ENCODE peak calls at places on chromosomes 5 and 9, in five cellular contexts. Y is progenitor cell of endocrine pancreas, G is foreskin keratinocyte, S is HepG2, X is cardiac muscle cell. I is an unnamed sample.

GRCh38 chr9:114362394-114362793 is 25.4 kb downstream of the AKNA start:
- DNase-seq in Y (no peak), G (no peak), S (no peak), X (no peak), I (no peak)

GRCh38 chr9:129835860-129836223 is 584 bp downstream of the USP20 start:
- DNase-seq in Y (no peak), G (no peak), S (no peak), X (peak), I (no peak)

GRCh38 chr5:152349683-152350526 is 55.2 kb downstream of the NMUR2 start:
- DNase-seq in Y (peak), G (peak), S (peak), X (peak), I (peak)

GRCh38 chr9:26500471-26500870 is 392.1 kb downstream of the CAAP1 start:
- DNase-seq in Y (no peak), G (no peak), S (no peak), X (no peak), I (no peak)

GRCh38 chr5:140236896-140237598 is 62.1 kb downstream of the CYSTM1 start:
- DNase-seq in Y (no peak), G (peak), S (no peak), X (no peak), I (no peak)

GRCh38 chr5:9903806-9904205 is 273.7 kb upstream of the TAS2R1 start:
- DNase-seq in Y (no peak), G (no peak), S (no peak), X (no peak), I (no peak)

GRCh38 chr9:85743290-85744128 is 1.8 kb upstream of the AGTPBP1 start:
- DNase-seq in Y (no peak), G (peak), S (peak), X (no peak), I (no peak)

GRCh38 chr5:110377411-110378392 is 348.8 kb downstream of the TMEM232 start:
- DNase-seq in Y (no peak), G (peak), S (no peak), X (peak), I (no peak)

GRCh38 chr9:93920401-93920800 is 34.8 kb downstream of the BARX1 start:
- DNase-seq in Y (no peak), G (no peak), S (no peak), X (no peak), I (no peak)

GRCh38 chr9:134061688-134062371 is 6.0 kb downstream of the BRD3 start:
- DNase-seq in Y (no peak), G (no peak), S (no peak), X (no peak), I (no peak)

GRCh38 chr5:80933061-80933460 is 27.1 kb upstream of the RASGRF2 start:
- DNase-seq in Y (no peak), G (no peak), S (no peak), X (no peak), I (no peak)

DNA sequence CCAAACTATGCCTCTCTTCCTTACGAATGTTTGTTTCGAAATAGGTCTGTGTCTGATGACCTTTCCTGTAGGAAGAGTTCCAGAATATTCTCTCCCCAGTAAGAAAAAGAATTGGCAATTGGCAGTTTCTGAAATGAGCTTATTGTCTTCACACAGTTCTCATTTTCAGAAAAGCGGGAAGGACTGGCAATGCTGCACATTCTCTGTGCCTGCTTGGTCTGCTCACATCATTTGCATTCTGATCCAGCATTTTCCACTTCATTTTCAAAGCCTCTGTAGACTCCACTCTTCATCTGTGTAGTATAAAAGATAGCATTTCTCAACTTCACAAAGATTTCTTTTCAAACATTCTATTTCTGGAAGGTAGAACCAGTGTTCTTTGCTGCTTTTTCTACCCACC is 120.6 kb upstream of the CCDC112 start:
- DNase-seq in Y (no peak), G (no peak), S (no peak), X (no peak), I (no peak)
- TF ChIP-seq CTCF in Y (no peak), G (no peak), S (no peak), X (no peak), I (no peak)

DNA sequence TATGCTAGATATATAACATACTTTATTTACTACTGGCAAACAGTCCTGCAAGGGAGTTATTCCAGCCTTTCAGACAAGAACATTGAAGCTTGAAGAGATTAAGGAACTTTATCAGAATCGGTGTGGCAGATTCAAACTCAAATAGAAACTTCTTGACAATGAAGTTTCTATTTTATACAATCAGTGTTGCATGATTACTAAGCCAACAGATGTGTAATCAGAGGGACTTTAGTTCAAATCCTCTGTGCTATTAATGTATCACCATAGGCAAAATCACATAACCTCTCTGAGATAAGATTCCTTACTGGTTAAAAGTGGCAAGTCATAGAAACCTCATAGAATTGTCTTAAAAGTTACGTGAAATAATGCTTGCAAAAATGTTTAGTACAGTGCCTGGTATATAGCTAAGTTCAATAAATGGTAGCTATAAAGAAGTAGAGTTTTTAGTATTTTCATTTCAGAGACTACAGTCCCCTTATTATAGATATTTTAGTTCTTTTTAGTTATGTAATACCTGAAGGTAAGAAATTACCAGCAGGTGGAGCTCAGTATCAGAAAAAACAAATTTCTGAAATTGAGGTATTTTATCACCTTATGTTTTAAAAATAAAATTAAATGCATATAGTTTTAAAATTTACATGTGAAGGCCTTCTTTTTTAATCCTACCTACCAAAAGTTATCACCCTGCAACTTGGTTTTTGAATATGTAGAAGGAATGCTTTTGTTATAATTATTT is 172.1 kb downstream of the FER start:
- DNase-seq in Y (no peak), G (no peak), S (no peak), X (no peak), I (no peak)
- TF ChIP-seq CTCF in Y (peak), G (peak), S (no peak), X (peak), I (no peak)

DNA sequence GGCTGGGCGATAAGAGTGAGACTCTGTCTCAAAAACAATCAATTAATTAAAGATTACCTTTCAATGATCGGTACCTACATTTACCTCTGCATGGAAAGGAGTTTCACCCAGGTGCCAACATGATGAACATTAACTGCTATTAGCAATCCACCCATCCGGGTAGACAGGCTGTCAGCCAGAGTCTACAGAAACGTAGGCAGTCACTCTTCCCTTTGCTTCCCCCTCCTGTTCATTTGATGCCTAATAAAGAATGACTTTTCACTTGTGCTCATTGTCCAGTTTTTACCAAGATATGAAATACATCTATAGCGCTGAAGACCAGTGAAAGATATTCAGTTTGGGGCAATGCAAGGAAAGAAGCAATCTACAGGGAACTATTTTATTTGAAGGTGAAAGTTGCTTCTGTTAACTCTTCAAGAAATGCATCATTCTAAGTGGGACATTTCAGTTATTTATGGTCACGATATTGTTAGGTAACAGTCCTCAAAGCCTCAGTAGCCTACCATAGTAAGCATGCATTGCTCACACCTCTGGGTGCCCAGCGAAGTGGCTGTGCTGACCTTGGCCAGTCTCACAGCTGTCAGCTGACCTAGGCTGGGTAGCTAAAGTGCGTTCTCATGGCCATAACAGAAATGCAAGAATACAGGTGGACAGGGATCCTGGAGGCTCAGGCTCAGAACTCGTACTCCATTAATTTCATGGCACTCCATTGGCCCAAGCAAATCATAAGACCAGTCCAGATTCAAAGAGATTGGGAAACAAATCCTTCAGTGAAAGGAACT is 87.2 kb upstream of the DMRT1 start:
- DNase-seq in Y (no peak), G (no peak), S (no peak), X (no peak), I (no peak)
- TF ChIP-seq CTCF in Y (no peak), G (peak), S (no peak), X (no peak), I (no peak)

DNA sequence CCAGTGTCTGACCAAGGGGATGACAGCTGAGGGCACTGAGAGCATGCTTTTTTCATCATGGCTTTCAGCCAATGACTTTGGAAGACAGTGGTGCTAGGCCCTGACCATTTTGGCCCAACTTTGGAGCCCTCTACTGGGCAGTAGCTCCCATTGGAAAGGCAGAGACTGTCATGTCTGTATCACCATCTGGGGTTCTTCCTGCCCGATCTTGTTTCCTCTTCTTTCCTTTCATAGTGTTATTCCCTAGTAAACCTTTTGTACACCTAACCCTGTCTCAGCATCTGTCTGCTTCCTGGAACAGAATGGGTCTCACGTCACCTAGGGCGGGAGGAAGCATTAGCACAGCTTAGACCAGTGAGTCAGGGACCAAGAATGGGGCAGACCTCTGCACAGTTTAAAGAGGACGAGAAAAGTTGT is 97.4 kb upstream of the MAST4 start:
- DNase-seq in Y (no peak), G (peak), S (peak), X (no peak), I (no peak)
- TF ChIP-seq CTCF in Y (no peak), G (peak), S (peak), X (peak), I (no peak)

GRCh38 chr9:19464764-19465570 is 56.2 kb downstream of the ACER2 start:
- DNase-seq in Y (peak), G (peak), S (peak), X (peak), I (peak)
- TF ChIP-seq CTCF in Y (peak), G (peak), S (peak), X (peak), I (peak)

GRCh38 chr5:1325870-1326546 is 18.9 kb downstream of the CLPTM1L start:
- DNase-seq in Y (no peak), G (no peak), S (no peak), X (no peak), I (no peak)

GRCh38 chr5:1323803-1324173 is 21.1 kb downstream of the CLPTM1L start:
- DNase-seq in Y (no peak), G (no peak), S (no peak), X (no peak), I (no peak)

GRCh38 chr5:1325191-1325741 is 19.6 kb downstream of the CLPTM1L start:
- DNase-seq in Y (no peak), G (no peak), S (no peak), X (no peak), I (no peak)

GRCh38 chr5:1324301-1324700 is 20.6 kb downstream of the CLPTM1L start:
- DNase-seq in Y (no peak), G (no peak), S (no peak), X (no peak), I (no peak)

DNA sequence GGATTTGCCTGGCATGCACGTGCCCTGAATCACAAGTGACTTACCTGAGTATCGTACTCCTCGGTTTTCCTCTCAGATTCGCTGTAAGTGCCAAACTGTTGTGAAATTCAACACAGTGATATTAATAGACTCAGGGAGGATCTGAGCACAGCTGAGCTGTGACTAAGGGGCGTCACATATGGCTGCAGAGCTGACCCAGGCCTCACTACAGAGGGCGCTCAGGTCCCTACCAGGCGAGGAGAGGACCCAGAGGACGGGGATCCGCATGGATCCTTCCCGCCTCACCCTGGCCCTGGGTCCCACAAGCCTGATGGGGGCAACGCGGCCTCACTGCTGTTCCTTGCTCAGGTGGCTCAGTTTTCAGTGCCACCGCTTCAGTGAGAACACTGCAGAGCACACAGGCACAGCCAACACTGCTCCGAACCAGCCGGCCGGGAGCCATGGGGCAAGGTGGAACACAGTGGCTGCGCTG is 20.1 kb downstream of the CLPTM1L start:
- DNase-seq in Y (no peak), G (no peak), S (no peak), X (no peak), I (no peak)
- TF ChIP-seq CTCF in Y (no peak), G (no peak), S (no peak), X (no peak), I (no peak)

GRCh38 chr9:35665471-35665818 is 450 bp upstream of the ARHGEF39 start:
- DNase-seq in Y (no peak), G (no peak), S (no peak), X (no peak), I (no peak)
- TF ChIP-seq CTCF in Y (no peak), G (no peak), S (no peak), X (no peak), I (no peak)

GRCh38 chr5:142634375-142635018 is 51.4 kb downstream of the FGF1 start:
- DNase-seq in Y (no peak), G (no peak), S (no peak), X (no peak), I (no peak)

GRCh38 chr5:142636698-142637324 is 49.1 kb downstream of the FGF1 start:
- DNase-seq in Y (no peak), G (no peak), S (no peak), X (no peak), I (no peak)

GRCh38 chr5:142639455-142639854 is 46.4 kb downstream of the FGF1 start:
- DNase-seq in Y (no peak), G (no peak), S (no peak), X (no peak), I (no peak)

GRCh38 chr5:142637871-142638270 is 48.0 kb downstream of the FGF1 start:
- DNase-seq in Y (no peak), G (no peak), S (no peak), X (no peak), I (no peak)

GRCh38 chr5:142636093-142636492 is 49.8 kb downstream of the FGF1 start:
- DNase-seq in Y (no peak), G (no peak), S (no peak), X (no peak), I (no peak)
- TF ChIP-seq CTCF in Y (no peak), G (no peak), S (no peak), X (no peak), I (no peak)

GRCh38 chr5:132263548-132264261 is 6.2 kb downstream of the PDLIM4 start:
- DNase-seq in Y (no peak), G (peak), S (no peak), X (no peak), I (no peak)
- TF ChIP-seq CTCF in Y (no peak), G (no peak), S (no peak), X (peak), I (no peak)

GRCh38 chr5:170709640-170710039 is 73.9 kb upstream of the GABRP start:
- DNase-seq in Y (no peak), G (peak), S (no peak), X (no peak), I (no peak)
- TF ChIP-seq CTCF in Y (no peak), G (no peak), S (no peak), X (no peak), I (no peak)

I was measured in endothelial cell.